ENCODE peak calls at places on chromosome 17, in four cellular contexts. H is neuronal stem cell; M is heart right ventricle; F is CD4-positive, CD25-positive, alpha-beta regulatory T cell. J is an unnamed sample.

GRCh38 chr17:48498168-48498840 is 32.5 kb downstream of the HOXB1 start:
- DNase-seq in H (no peak), M (no peak), F (no peak), J (no peak)

GRCh38 chr17:31310260-31310659 is 3.6 kb downstream of the EVI2B start:
- DNase-seq in H (no peak), M (no peak), F (peak), J (no peak)

GRCh38 chr17:75430159-75430748 is 24.8 kb upstream of the GRB2 start:
- DNase-seq in H (peak), M (no peak), F (no peak), J (no peak)

GRCh38 chr17:41367426-41368075 is 2.1 kb downstream of the KRT33B start:
- DNase-seq in H (no peak), M (no peak), F (no peak), J (no peak)

GRCh38 chr17:3886776-3887175 is 6.1 kb downstream of the CAMKK1 start:
- DNase-seq in H (no peak), M (peak), F (peak), J (peak)

GRCh38 chr17:47905221-47905733 is 9.2 kb downstream of the SP2 start:
- DNase-seq in H (no peak), M (peak), F (no peak), J (peak)

GRCh38 chr17:27244019-27244418 is 49.9 kb upstream of the WSB1 start:
- DNase-seq in H (no peak), M (no peak), F (no peak), J (no peak)

GRCh38 chr17:31582151-31582907 is 190.9 kb downstream of the RAB11FIP4 start:
- DNase-seq in H (no peak), M (peak), F (peak), J (peak)

GRCh38 chr17:56754523-56755208 is 79.1 kb downstream of the C17orf67 start:
- DNase-seq in H (no peak), M (no peak), F (peak), J (no peak)

GRCh38 chr17:45184144-45184543 is 22.5 kb downstream of the HEXIM2 start:
- DNase-seq in H (no peak), M (no peak), F (no peak), J (no peak)

GRCh38 chr17:38327936-38328335 is 15.8 kb downstream of the GPR179 start:
- DNase-seq in H (no peak), M (no peak), F (no peak), J (no peak)

GRCh38 chr17:18360518-18360917 is 2.8 kb downstream of the SHMT1 start:
- DNase-seq in H (no peak), M (no peak), F (no peak), J (no peak)

GRCh38 chr17:64174686-64175456 is 44.9 kb upstream of the ERN1 start:
- DNase-seq in H (no peak), M (no peak), F (no peak), J (no peak)

GRCh38 chr17:64457156-64457555 is 8.2 kb downstream of the MILR1 start:
- DNase-seq in H (no peak), M (no peak), F (no peak), J (no peak)

GRCh38 chr17:19986941-19987714 is 9.5 kb upstream of the AKAP10 start:
- DNase-seq in H (no peak), M (no peak), F (peak), J (no peak)

GRCh38 chr17:46121841-46122485 is 71.3 kb downstream of the KANSL1 start:
- DNase-seq in H (no peak), M (no peak), F (peak), J (no peak)

GRCh38 chr17:40287159-40287493 is 553 bp upstream of the CDC6 start:
- DNase-seq in H (no peak), M (no peak), F (no peak), J (no peak)
- H3K4me3 ChIP-seq in H (peak), M (peak), F (peak), J (no peak)

DNA sequence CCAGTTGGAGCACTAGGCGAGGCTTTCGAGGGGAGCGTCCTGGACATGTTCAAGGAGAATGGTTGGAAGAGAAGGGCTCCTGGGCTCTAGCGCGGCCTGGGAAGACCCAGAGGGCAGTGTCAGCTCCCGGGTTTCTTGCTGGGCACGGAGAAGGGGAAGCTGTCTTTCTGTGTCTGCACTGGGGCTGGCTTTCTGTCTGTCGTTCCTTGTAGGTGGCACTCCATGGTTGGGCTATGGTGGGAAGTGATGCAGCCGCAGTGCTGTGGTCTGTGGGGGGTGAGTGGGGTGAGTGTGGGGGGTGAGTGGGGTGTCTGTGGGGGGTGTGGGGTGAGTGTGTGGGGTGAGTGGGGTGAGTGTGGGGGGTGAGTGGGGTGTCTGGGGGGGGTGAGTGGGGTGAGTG is 13.7 kb downstream of the RNF213 start:
- DNase-seq in H (no peak), M (no peak), F (no peak), J (no peak)
- H3K27ac ChIP-seq in H (peak), M (no peak), F (peak), J (no peak)

GRCh38 chr17:2174048-2174447 is 119.1 kb downstream of the HIC1 start:
- DNase-seq in H (no peak), M (no peak), F (no peak), J (no peak)

GRCh38 chr17:2170023-2170422 is 115.1 kb downstream of the HIC1 start:
- DNase-seq in H (no peak), M (no peak), F (peak), J (no peak)

GRCh38 chr17:2172447-2172938 is 117.6 kb downstream of the HIC1 start:
- DNase-seq in H (no peak), M (peak), F (no peak), J (peak)

GRCh38 chr17:2173005-2173404 is 118.1 kb downstream of the HIC1 start:
- DNase-seq in H (no peak), M (peak), F (no peak), J (peak)

GRCh38 chr17:2171725-2172446 is 117.0 kb downstream of the HIC1 start:
- DNase-seq in H (no peak), M (peak), F (no peak), J (peak)
- H3K4me3 ChIP-seq in H (no peak), M (peak), F (no peak), J (peak)

GRCh38 chr17:81097134-81097942 is 62.4 kb downstream of the BAIAP2 start:
- DNase-seq in H (peak), M (peak), F (peak), J (peak)
- H3K27ac ChIP-seq in H (no peak), M (peak), F (no peak), J (no peak)

DNA sequence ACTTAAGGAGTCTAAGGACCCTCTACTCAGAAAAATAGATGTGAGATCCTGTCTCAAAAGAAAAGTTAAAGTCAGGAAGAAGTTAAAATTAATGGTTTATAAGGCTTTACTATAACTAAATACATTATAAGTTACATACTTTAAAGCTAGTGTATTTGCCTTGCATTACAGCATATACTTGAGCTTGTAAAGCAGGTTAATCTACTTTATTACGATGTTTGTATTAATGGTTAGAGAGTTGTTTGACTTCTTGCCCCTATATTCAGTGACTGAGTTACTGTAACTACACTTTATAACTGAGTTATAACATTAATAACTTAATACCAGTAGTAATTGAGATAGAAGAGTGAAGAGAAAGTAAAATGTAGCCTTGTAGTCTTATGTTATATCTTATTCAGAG is 22.8 kb downstream of the CLTC start:
- DNase-seq in H (no peak), M (no peak), F (no peak), J (no peak)
- H3K4me3 ChIP-seq in H (no peak), M (no peak), F (peak), J (no peak)

DNA sequence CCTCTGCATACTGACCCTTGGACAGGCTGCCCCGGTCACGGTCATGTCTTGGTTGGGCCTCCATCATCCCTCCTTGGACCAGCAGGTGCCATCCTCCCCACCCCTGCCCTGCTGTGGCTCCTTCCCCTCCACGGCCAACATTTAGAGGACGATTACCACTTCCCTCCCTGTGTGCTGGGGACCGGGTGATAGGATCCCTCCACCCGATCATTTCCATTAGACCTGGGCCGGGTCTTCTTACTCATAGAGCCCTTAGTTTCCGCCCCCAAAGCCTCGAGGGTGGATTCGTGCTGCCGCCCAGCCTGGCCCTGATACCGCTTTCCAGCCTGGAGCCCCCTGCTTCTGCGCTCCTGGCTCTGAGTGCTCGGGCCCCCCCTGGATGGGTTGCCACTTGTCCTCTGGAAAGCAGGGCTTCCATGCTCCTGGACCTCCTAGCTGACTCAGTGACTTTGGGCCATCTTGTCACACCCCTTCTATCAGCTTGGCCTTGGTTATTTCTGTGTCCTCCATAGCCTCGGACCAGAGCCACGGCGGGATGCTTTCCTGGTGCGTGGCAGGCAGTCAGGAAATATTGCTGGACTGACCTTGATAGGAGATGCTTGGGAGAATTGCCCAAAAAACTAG is 171.4 kb downstream of the SEC14L1 start:
- DNase-seq in H (no peak), M (no peak), F (no peak), J (peak)
- H3K27ac ChIP-seq in H (no peak), M (no peak), F (no peak), J (no peak)

GRCh38 chr17:8079291-8080207 is 8.0 kb downstream of the ALOX12B start:
- DNase-seq in H (peak), M (peak), F (peak), J (peak)

GRCh38 chr17:8080799-8081219 is 6.7 kb downstream of the ALOX12B start:
- DNase-seq in H (no peak), M (no peak), F (no peak), J (no peak)

GRCh38 chr17:8082312-8082711 is 5.2 kb downstream of the ALOX12B start:
- DNase-seq in H (no peak), M (no peak), F (no peak), J (no peak)

GRCh38 chr17:8081876-8082275 is 5.6 kb downstream of the ALOX12B start:
- DNase-seq in H (no peak), M (no peak), F (no peak), J (no peak)

DNA sequence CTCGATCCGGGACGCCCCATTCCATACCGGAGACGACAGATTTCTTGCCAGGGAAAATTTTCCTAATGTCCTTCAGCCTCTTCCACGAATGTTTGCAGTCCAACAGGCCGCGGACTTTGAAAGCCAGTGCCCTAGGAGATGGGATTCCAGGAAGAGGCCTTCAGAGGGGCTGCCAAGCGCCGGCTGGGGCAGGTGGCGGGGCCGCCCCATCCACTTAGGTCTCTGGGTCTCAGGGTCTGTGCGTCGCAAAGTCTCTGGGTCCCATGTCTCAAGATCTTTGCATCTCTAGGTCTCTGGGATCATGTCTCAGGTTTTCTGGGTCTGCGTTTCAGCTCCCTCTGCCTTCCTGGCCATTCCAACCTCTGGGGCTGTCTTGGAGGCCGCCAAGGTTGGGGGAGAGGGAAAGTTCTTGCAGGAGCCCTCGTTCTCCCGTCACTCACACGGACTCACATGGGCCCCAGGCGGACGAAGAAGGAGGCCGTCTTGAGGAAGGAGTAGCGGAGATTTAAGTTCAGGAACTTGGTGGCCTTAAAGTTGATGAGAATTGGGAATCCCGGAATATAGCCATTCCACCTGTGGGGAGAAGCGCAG is 7.2 kb downstream of the ALOX12B start:
- DNase-seq in H (no peak), M (no peak), F (no peak), J (no peak)
- H3K4me3 ChIP-seq in H (peak), M (peak), F (no peak), J (no peak)

GRCh38 chr17:29733151-29733550 is 110.4 kb upstream of the CORO6 start:
- DNase-seq in H (no peak), M (no peak), F (no peak), J (no peak)
- H3K27ac ChIP-seq in H (no peak), M (peak), F (no peak), J (peak)